ENCODE peak calls at places on chromosomes 13 and 19, in four cellular contexts. A, G, V and Z are unnamed samples.
A peak's percentile ranks its signal among the peaks of the same experiment; 100 is the strongest.

GRCh38 chr13:26760835-26761582 is 423 bp upstream of the GPR12 start:
- DNase-seq in G (no peak), V (no peak), A (no peak), Z (no peak)

GRCh38 chr19:8512115-8512967 is 1.6 kb downstream of the ZNF414 start:
- DNase-seq in G (peak; percentile 72), A (no peak), V (peak; percentile 89), Z (no peak)

GRCh38 chr19:3932931-3933810 is at the start of gene NMRK2:
- DNase-seq in A (no peak), V (peak; percentile 37), G (no peak), Z (no peak)

GRCh38 chr19:11763117-11763516 is 3.7 kb upstream of the ZNF441 start:
- DNase-seq in A (no peak), G (no peak), V (no peak), Z (no peak)

GRCh38 chr13:29943301-29944085 is 93.1 kb upstream of the UBL3 start:
- DNase-seq in G (no peak), A (no peak), V (no peak), Z (no peak)

GRCh38 chr13:40681341-40682051 is 15.1 kb upstream of the FOXO1 start:
- DNase-seq in A (no peak), V (peak; percentile 17), G (no peak), Z (no peak)

GRCh38 chr19:38224014-38224862 is at the start of gene DPF1:
- DNase-seq in V (peak; percentile 96), A (peak; percentile 34), G (peak; percentile 92), Z (no peak)

GRCh38 chr13:90968510-90968909 is 379.0 kb upstream of the MIR17HG start:
- DNase-seq in V (no peak), G (peak; percentile 44), A (no peak), Z (no peak)

GRCh38 chr19:1223018-1223855 is 14.6 kb downstream of the CBARP start:
- DNase-seq in V (no peak), G (peak; percentile 61), A (no peak), Z (no peak)

GRCh38 chr19:45687599-45687998 is 4.2 kb downstream of the SNRPD2 start:
- DNase-seq in G (no peak), V (no peak), A (no peak), Z (no peak)
- TF ChIP-seq POLR2A in G (no peak), V (no peak), A (no peak), Z (no peak)

GRCh38 chr13:113880651-113881611 is 17.1 kb upstream of the GAS6 start:
- DNase-seq in V (no peak), A (no peak), G (no peak), Z (peak; percentile 44)
- H3K4me3 ChIP-seq in V (no peak overlapping the region), A (no peak overlapping the region), G (no peak overlapping the region), Z (no peak overlapping the region)

GRCh38 chr13:36298535-36299068 is 988 bp upstream of the CCDC169 start:
- DNase-seq in V (no peak), A (no peak), G (no peak), Z (no peak)

GRCh38 chr13:36294061-36294460 is 3.6 kb downstream of the CCDC169 start:
- DNase-seq in V (no peak), G (no peak), A (no peak), Z (no peak)

GRCh38 chr13:36297259-36297599 is 385 bp downstream of the CCDC169 start:
- DNase-seq in A (no peak), V (no peak), G (peak; percentile 24), Z (no peak)

GRCh38 chr13:36293497-36293896 is 4.1 kb downstream of the CCDC169 start:
- DNase-seq in V (no peak), G (no peak), A (no peak), Z (no peak)

GRCh38 chr13:36297600-36298338 is at the start of gene CCDC169:
- DNase-seq in V (peak; percentile 73), A (peak; percentile 77), G (peak; percentile 42), Z (peak; percentile 85)
- TF ChIP-seq POLR2A in V (peak; percentile 84), A (no peak), G (peak; percentile 37), Z (no peak)

DNA sequence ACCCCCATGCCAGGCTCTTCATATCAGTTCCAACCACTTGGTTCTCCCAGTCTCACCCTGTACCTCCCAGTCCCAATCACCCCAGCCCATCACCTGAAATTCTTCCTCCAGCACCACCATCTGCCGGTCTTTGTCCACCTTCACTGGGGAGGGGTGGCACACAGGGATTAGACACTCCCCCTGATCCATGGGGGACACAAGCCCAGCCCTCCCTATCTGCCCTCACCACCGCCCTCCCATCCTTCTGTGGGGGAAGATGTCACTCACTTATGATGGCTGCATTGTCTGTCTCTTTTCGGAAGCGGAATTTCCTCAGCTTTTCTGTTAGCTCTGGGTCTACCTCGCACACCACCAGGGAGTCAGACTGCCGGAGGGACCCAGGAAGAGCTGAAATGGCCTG is 675 bp downstream of the GMFG start:
- DNase-seq in A (no peak), V (peak; percentile 56), G (no peak), Z (no peak)
- H3K4me3 ChIP-seq in A (peak overlapping the region; percentile 32), V (peak overlapping the region; percentile 44), G (no peak overlapping the region), Z (peak overlapping the region; percentile 41)

DNA sequence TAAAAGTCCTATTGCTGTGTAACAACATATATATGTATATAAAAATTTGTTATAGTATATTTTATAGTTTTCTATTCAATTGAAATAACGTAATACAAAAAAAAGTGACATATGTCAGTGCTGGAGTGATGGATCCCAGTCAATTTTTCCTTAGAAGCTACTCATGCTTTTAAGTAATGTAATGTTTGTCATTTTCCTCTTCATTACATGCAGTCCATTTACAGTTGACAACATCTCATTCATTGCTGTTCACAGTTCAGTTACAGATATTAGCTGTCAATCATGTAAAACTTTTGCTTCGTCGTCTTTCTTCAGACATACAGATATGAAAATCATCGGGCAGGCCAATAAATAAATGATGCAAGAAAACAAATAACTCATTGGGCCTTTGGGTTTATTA is 525.1 kb upstream of the PRR20A start:
- DNase-seq in A (no peak), G (no peak), V (no peak), Z (no peak)
- TF ChIP-seq POLR2A in A (no peak), G (no peak), V (no peak), Z (no peak)

DNA sequence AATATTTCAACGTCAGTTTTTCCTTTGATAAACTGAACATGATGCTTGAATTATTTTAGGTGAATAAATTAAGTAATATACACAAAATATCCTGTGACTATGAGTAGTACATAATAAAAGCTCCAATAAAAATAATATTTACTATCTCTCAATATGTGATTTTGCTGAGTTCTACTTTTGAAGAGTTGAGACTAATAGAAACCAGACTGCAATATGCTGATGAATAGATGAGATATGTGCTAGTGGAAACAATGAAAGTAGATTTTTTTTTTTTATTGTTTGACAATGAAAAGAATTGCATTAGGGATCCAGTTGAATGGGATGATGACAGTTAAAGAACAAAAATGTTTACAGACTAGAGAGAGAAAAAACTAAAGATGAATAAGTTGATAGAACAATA is 16.4 kb upstream of the PCDH20 start:
- DNase-seq in V (no peak), A (no peak), G (no peak), Z (no peak)
- H3K4me3 ChIP-seq in V (no peak overlapping the region), A (no peak overlapping the region), G (no peak overlapping the region), Z (no peak overlapping the region)

GRCh38 chr19:53034948-53035675 is 9.4 kb upstream of the ERVV-2 start:
- DNase-seq in G (no peak), V (no peak), A (no peak), Z (no peak)

GRCh38 chr19:53034054-53034453 is 10.5 kb upstream of the ERVV-2 start:
- DNase-seq in V (no peak), A (no peak), G (no peak), Z (no peak)

GRCh38 chr19:53041366-53041765 is 3.2 kb upstream of the ERVV-2 start:
- DNase-seq in A (no peak), V (no peak), G (no peak), Z (no peak)

GRCh38 chr19:53037101-53038097 is 7.1 kb upstream of the ERVV-2 start:
- DNase-seq in G (no peak), A (no peak), V (peak; percentile 35), Z (no peak)
- TF ChIP-seq POLR2A in G (no peak), A (no peak), V (peak; percentile 38), Z (no peak)

GRCh38 chr13:75641026-75641425 is 4.9 kb downstream of the LMO7 start:
- DNase-seq in A (no peak), V (no peak), G (no peak), Z (no peak)
- H3K4me3 ChIP-seq in A (no peak overlapping the region), V (no peak overlapping the region), G (no peak overlapping the region), Z (no peak overlapping the region)